ENCODE peak calls at places on chromosomes 11 and 22, in seven cellular contexts. I is stomach, E is K562, C is suprapubic skin, B is upper lobe of left lung, T is transverse colon, Y is SK-N-SH. A is an unnamed sample.

GRCh38 chr11:14022821-14023220 is 60.3 kb downstream of the SPON1 start:
- DNase-seq in E (no peak), B (no peak), T (no peak), I (no peak), Y (no peak), C (no peak), A (no peak)

GRCh38 chr11:60868682-60869450 is 1.5 kb downstream of the ZP1 start:
- DNase-seq in I (peak; percentile 23), C (no peak), T (no peak), Y (no peak), B (no peak), E (no peak), A (no peak)

GRCh38 chr11:19429108-19429760 is 188.5 kb upstream of the E2F8 start:
- DNase-seq in C (no peak), T (no peak), I (peak; percentile 74), E (no peak), B (no peak), Y (no peak), A (peak; percentile 64)

GRCh38 chr11:101797335-101797734 is 117.5 kb upstream of the CEP126 start:
- DNase-seq in E (no peak), C (no peak), I (no peak), B (no peak), T (no peak), Y (no peak), A (no peak)

GRCh38 chr11:19974886-19975285 is 185.4 kb downstream of the DBX1 start:
- DNase-seq in I (no peak), B (no peak), E (peak; percentile 65), C (no peak), Y (no peak), T (no peak), A (no peak)

GRCh38 chr22:21074092-21074715 is 28.5 kb downstream of the LRRC74B start:
- DNase-seq in C (no peak), Y (no peak), B (peak; percentile 32), E (no peak), I (no peak), T (no peak), A (no peak)

GRCh38 chr22:23536821-23537345 is 43.2 kb downstream of the IGLL1 start:
- DNase-seq in T (no peak), B (no peak), I (no peak), C (no peak), E (no peak), Y (no peak), A (no peak)

GRCh38 chr11:14041040-14041439 is 78.5 kb downstream of the SPON1 start:
- DNase-seq in C (no peak), E (peak; percentile 19), I (no peak), B (no peak), T (no peak), Y (no peak), A (no peak)

GRCh38 chr11:65506316-65506769 is 7.5 kb downstream of the MALAT1 start:
- DNase-seq in B (no peak), E (no peak), I (no peak), C (peak; percentile 74), Y (no peak), T (no peak), A (no peak)

GRCh38 chr11:122317337-122317736 is 201.3 kb upstream of the BLID start:
- DNase-seq in B (no peak), E (no peak), I (no peak), C (no peak), Y (no peak), T (no peak), A (no peak)

GRCh38 chr11:83069441-83070043 is 2.2 kb downstream of the RAB30 start:
- DNase-seq in Y (no peak), E (no peak), B (no peak), T (no peak), C (no peak), I (no peak), A (no peak)

GRCh38 chr11:17014321-17014773 is at the start of gene PLEKHA7:
- DNase-seq in E (no peak), Y (peak; percentile 85), I (peak; percentile 34), B (no peak), T (peak; percentile 31), C (no peak), A (no peak)

GRCh38 chr22:20203142-20204099 is 52.6 kb upstream of the CCDC188 start:
- DNase-seq in T (no peak), B (peak; percentile 44), I (peak; percentile 37), E (no peak), C (no peak), Y (peak; percentile 62), A (no peak)

DNA sequence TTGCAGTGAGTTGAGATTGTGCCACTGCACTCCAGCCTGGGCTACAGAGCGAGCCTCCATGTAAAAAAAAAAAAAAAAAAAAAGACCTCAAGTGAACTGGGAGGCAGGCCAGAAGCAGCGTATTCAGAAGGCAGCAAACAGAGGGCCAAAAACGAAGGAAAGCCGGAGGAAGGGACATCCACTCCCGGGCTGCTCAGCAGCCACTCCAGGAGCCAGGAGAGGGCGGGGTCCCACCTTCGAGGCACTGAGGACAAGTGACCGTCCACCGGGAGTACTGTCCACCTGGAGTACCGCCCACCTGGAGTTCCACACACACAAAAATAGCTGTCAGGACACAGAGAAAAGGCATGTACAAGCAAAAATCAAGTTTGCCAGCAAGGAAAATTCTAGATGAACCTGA is 5.5 kb downstream of the TOLLIP start:
- DNase-seq in T (peak; percentile 38), B (peak; percentile 41), Y (peak; percentile 31), I (peak; percentile 80), E (no peak), C (peak; percentile 57), A (peak; percentile 77)
- H3K27ac ChIP-seq in T (peak overlapping the region; percentile 68), B (peak overlapping the region; percentile 76), Y (no peak overlapping the region), I (peak overlapping the region; percentile 77), E (no peak overlapping the region), C (peak overlapping the region; percentile 41), A (peak overlapping the region; percentile 78)

DNA sequence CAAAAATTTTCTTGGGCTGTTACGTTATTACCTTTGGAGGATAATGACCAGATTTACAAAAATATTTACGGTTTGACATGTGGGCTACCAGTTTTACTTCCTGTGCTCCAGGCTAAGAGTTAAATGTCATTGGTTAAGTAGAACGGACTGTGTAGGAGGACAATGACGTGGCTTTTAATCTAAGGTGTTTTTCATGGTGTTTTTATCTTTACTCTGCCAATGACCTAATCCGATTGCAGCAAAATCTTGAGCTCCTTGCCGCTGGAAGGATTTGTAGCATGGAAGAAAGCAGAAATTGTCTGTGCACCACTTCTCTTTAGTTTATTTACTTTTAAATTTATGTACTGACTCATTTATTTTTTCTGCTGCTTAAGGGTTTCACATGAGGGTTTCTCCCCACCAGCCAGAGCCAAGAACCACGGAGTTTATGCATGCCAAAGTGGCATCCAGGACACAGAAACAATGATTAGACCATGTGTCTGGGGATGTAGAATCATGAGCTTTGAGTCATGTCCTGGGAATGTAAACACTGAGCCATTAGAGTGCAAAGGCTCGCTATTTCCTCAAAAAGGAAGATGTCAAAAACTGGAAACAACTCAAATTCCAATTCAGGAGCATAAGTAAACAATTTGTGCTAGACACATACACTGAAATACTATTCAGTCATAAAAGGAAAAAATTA is 1.9 kb upstream of the CARD16 start:
- DNase-seq in B (no peak), T (peak; percentile 35), E (no peak), I (no peak), Y (no peak), C (peak; percentile 63), A (no peak)
- TF ChIP-seq EP300 in B (peak; percentile 75), T (no peak), E (no peak), I (no peak), Y (no peak), C (peak; percentile 8), A (no peak)

DNA sequence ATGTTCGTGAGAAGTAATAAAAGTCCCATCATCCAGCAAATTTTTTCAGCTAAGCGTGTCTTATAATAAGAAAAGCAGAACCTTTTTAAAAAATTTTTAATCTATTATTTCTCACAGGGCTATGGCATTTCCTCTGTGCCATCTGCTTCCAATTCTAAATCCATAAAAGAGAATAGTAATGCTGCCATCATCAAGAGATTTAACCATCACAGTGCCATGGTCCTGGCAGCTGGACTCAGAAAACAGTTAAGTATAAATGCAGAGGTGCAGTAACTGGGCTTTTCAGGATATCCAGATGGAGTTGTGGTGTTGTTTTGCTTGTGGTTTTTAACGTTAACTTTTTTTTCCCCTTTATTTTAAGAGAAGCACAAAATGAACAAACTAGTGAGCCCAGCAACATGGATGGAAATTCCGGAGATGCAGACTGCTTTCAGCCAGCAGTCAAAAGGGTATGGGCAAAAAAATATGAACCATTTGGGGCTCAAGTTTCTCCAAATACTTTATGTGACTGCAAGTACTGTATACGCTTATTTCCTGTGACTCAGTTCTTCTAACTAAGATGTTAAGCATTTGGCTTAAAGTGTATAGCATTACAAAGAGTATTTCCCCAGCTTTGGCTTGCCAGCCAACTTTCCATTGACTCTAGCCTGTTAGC is 25.2 kb downstream of the GTF2H1 start:
- DNase-seq in C (no peak), E (no peak), Y (no peak), B (no peak), T (no peak), I (no peak), A (no peak)
- TF ChIP-seq POLR2AphosphoS5 in C (no peak), E (no peak), Y (peak; percentile 51), B (no peak), T (no peak), I (no peak), A (no peak)

GRCh38 chr11:124441081-124441480 is 4.4 kb downstream of the OR8B8 start:
- DNase-seq in C (no peak), Y (no peak), E (no peak), B (peak; percentile 22), I (no peak), T (no peak), A (peak; percentile 47)

GRCh38 chr11:124440608-124441007 is 4.9 kb downstream of the OR8B8 start:
- DNase-seq in Y (no peak), T (no peak), C (no peak), B (no peak), I (no peak), E (peak; percentile 6), A (no peak)

GRCh38 chr11:124441519-124441918 is 4.0 kb downstream of the OR8B8 start:
- DNase-seq in E (no peak), I (no peak), T (no peak), B (no peak), Y (no peak), C (no peak), A (no peak)

GRCh38 chr11:124442442-124442841 is 3.1 kb downstream of the OR8B8 start:
- DNase-seq in B (no peak), C (no peak), Y (no peak), E (no peak), I (no peak), T (no peak), A (no peak)

GRCh38 chr11:124442847-124443246 is 2.6 kb downstream of the OR8B8 start:
- DNase-seq in T (no peak), Y (no peak), I (no peak), B (no peak), E (no peak), C (no peak), A (no peak)
- H3K27ac ChIP-seq in T (no peak overlapping the region), Y (no peak overlapping the region), I (no peak overlapping the region), B (no peak overlapping the region), E (no peak overlapping the region), C (no peak overlapping the region), A (no peak overlapping the region)

DNA sequence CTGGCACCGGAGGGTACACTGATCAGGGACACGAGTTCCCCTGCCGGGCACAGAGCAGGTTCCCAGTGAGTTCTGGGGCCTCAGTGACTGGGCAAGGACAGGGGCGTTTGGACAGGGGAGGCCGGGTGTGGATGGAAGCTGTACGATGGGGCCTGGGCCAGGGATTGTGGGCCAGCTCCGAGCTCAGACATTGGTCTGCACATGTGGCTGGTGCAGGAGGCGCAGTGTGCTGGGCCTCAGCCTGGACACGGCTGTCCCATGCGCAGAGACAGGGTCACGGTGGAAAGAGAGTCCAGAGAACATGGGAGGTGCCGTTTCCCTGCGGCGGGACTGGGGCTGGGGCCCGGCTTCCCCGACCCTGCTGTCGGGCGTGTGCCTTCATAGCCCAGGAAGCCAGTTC is 60.7 kb downstream of the CDKN1C start:
- DNase-seq in I (no peak), E (no peak), C (no peak), Y (no peak), T (no peak), B (no peak), A (no peak)
- TF ChIP-seq EP300 in I (no peak), E (no peak), C (no peak), Y (no peak), T (no peak), B (no peak), A (no peak)

GRCh38 chr22:35330258-35330861 is 30.7 kb downstream of the TOM1 start:
- DNase-seq in C (peak; percentile 93), E (no peak), B (peak; percentile 81), Y (no peak), T (peak; percentile 80), I (peak; percentile 63), A (peak; percentile 95)
- TF ChIP-seq POLR2AphosphoS5 in C (no peak), E (no peak), B (peak; percentile 74), Y (no peak), T (peak; percentile 87), I (peak; percentile 77), A (peak; percentile 85)